ENCODE peak calls at places on chromosomes 5 and 9, in six cellular contexts. C, M, S, T, V and B are unnamed samples.

GRCh38 chr9:129146441-129146933 is 31.6 kb downstream of the IER5L start:
- DNase-seq in C (no peak), M (no peak), S (no peak), T (no peak), V (no peak), B (no peak)

GRCh38 chr5:139823757-139824355 is 28.2 kb downstream of the PSD2 start:
- DNase-seq in C (no peak), M (no peak), S (no peak), T (no peak), V (no peak), B (no peak)

GRCh38 chr9:123684393-123685149 is 245.4 kb downstream of the DENND1A start:
- DNase-seq in C (no peak), M (no peak), S (no peak), T (no peak), V (no peak), B (no peak)

GRCh38 chr9:129378241-129378661 is 200.2 kb upstream of the IER5L start:
- DNase-seq in C (no peak), M (no peak), S (no peak), T (no peak), V (no peak), B (no peak)

GRCh38 chr9:135242406-135242805 is 154.9 kb downstream of the OLFM1 start:
- DNase-seq in C (no peak), M (no peak), S (no peak), T (no peak), V (no peak), B (no peak)

GRCh38 chr5:151805414-151806225 is 33.9 kb downstream of the G3BP1 start:
- DNase-seq in C (no peak), M (no peak), S (no peak), T (no peak), V (no peak), B (no peak)

GRCh38 chr5:76114192-76114795 is 31.1 kb downstream of the SV2C start:
- DNase-seq in C (no peak), M (no peak), S (no peak), T (no peak), V (no peak), B (peak; percentile 32)

GRCh38 chr9:89781838-89782237 is 177.0 kb downstream of the GADD45G start:
- DNase-seq in C (no peak), M (no peak), S (no peak), T (peak; percentile 72), V (no peak), B (no peak)

GRCh38 chr9:109639666-109640231 is 140.2 kb upstream of the PALM2AKAP2 start:
- DNase-seq in C (no peak), M (no peak), S (no peak), T (no peak), V (no peak), B (no peak)

GRCh38 chr9:78025186-78025585 is 6.4 kb downstream of the GNAQ start:
- DNase-seq in C (no peak), M (no peak), S (no peak), T (no peak), V (no peak), B (no peak)

GRCh38 chr5:69261034-69261433 is 26.3 kb downstream of the CDK7 start:
- DNase-seq in C (no peak), M (no peak), S (no peak), T (no peak), V (no peak), B (no peak)

GRCh38 chr5:56306433-56307150 is 73.5 kb upstream of the ANKRD55 start:
- DNase-seq in C (no peak), M (no peak), S (no peak), T (no peak), V (no peak), B (no peak)

GRCh38 chr5:180647465-180647864 is 1.9 kb downstream of the FLT4 start:
- DNase-seq in C (peak; percentile 38), M (no peak), S (no peak), T (no peak), V (no peak), B (no peak)

GRCh38 chr5:64653776-64654175 is 36.5 kb upstream of the SHISAL2B start:
- DNase-seq in C (no peak), M (no peak), S (no peak), T (no peak), V (no peak), B (no peak)

GRCh38 chr5:138354926-138355378 is 2.5 kb downstream of the KDM3B start:
- DNase-seq in C (no peak), M (no peak), S (peak; percentile 67), T (peak; percentile 76), V (peak; percentile 92), B (no peak)

GRCh38 chr5:58849995-58850667 is 267.3 kb downstream of the RAB3C start:
- DNase-seq in C (no peak), M (peak; percentile 21), S (peak; percentile 87), T (no peak), V (peak; percentile 10), B (peak; percentile 23)

GRCh38 chr5:106312360-106312759 is 1358.4 kb downstream of the EFNA5 start:
- DNase-seq in C (no peak), M (no peak), S (no peak), T (no peak), V (no peak), B (no peak)

GRCh38 chr9:79799691-79800345 is 228.1 kb downstream of the TLE4 start:
- DNase-seq in C (no peak), M (no peak), S (peak; percentile 13), T (no peak), V (no peak), B (no peak)

GRCh38 chr5:35657877-35658276 is 40.2 kb downstream of the SPEF2 start:
- DNase-seq in C (no peak), M (no peak), S (no peak), T (no peak), V (no peak), B (no peak)

GRCh38 chr5:138983984-138984383 is 108.8 kb upstream of the LRRTM2 start:
- DNase-seq in C (no peak), M (no peak), S (no peak), T (no peak), V (no peak), B (no peak)

GRCh38 chr5:173314166-173314952 is 13.9 kb downstream of the STC2 start:
- DNase-seq in C (no peak), M (no peak), S (no peak), T (no peak), V (no peak), B (no peak)

GRCh38 chr9:86600291-86600690 is 246.1 kb upstream of the TUT7 start:
- DNase-seq in C (no peak), M (no peak), S (no peak), T (no peak), V (no peak), B (no peak)

GRCh38 chr5:112940670-112941069 is 18.6 kb upstream of the REEP5 start:
- DNase-seq in C (no peak), M (no peak), S (no peak), T (no peak), V (no peak), B (no peak)

GRCh38 chr5:168947212-168947868 is 353.6 kb downstream of the SLIT3 start:
- DNase-seq in C (peak; percentile 88), M (no peak), S (peak; percentile 36), T (no peak), V (peak; percentile 57), B (peak; percentile 38)

GRCh38 chr5:66906021-66906420 is 290.6 kb downstream of the CD180 start:
- DNase-seq in C (no peak), M (no peak), S (no peak), T (no peak), V (no peak), B (no peak)

GRCh38 chr5:81006955-81007636 is 46.9 kb downstream of the RASGRF2 start:
- DNase-seq in C (no peak), M (no peak), S (no peak), T (no peak), V (no peak), B (no peak)
- TF ChIP-seq ZNF274 in C (no peak), M (no peak), S (no peak), T (no peak), V (no peak), B (no peak)

GRCh38 chr5:107314330-107314729 is 356.4 kb downstream of the EFNA5 start:
- DNase-seq in C (no peak), M (no peak), S (no peak), T (no peak), V (no peak), B (no peak)

GRCh38 chr5:107310181-107310580 is 360.6 kb downstream of the EFNA5 start:
- DNase-seq in C (no peak), M (no peak), S (no peak), T (no peak), V (no peak), B (no peak)

GRCh38 chr5:107313921-107314320 is 356.8 kb downstream of the EFNA5 start:
- DNase-seq in C (no peak), M (no peak), S (no peak), T (no peak), V (no peak), B (no peak)

GRCh38 chr5:107313098-107313497 is 357.6 kb downstream of the EFNA5 start:
- DNase-seq in C (no peak), M (no peak), S (no peak), T (no peak), V (no peak), B (no peak)
- H3K4me1 ChIP-seq in C (no peaks in the 10 kb centered on the region), M (no peaks in the 10 kb centered on the region), S (no peaks in the 10 kb centered on the region), T (no peaks in the 10 kb centered on the region), V (no peaks in the 10 kb centered on the region), B (no peaks in the 10 kb centered on the region)

DNA sequence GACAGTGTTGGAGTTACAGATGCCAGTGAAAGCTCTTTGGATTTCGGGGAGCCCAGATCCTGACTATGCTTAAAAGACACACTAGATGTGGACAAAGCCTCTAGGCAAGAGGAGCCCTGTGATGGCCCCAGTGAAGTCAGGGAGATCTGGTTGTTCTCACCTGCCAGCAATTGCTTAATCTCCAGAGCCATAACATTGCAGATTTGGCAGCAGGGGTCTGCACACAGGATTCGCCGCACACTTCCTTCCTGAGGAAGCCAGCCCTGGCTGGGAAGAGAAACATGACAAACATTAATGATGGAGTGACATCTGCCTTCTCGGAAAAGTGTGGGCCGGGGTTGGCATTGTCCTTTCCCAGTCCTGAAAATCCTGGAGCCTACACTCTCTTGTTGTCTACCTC is 65.2 kb upstream of the PHF24 start:
- DNase-seq in C (no peak), M (no peak), S (no peak), T (no peak), V (no peak), B (no peak)
- TF ChIP-seq ZNF274 in C (no peak), M (no peak), S (no peak), T (no peak), V (no peak), B (no peak)

GRCh38 chr9:1673300-1673699 is 341.8 kb upstream of the SMARCA2 start:
- DNase-seq in C (no peak), M (no peak), S (no peak), T (no peak), V (no peak), B (no peak)
- H3K4me1 ChIP-seq in C (no peaks in the 10 kb centered on the region), M (no peaks in the 10 kb centered on the region), S (no peaks in the 10 kb centered on the region), T (no peaks in the 10 kb centered on the region), V (no peaks in the 10 kb centered on the region), B (no peaks in the 10 kb centered on the region)

GRCh38 chr5:143898914-143899591 is 87.1 kb downstream of the HMHB1 start:
- DNase-seq in C (no peak), M (no peak), S (no peak), T (no peak), V (no peak), B (no peak)
- TF ChIP-seq ZNF274 in C (no peak), M (no peak), S (no peak), T (no peak), V (no peak), B (no peak)